ENCODE peak calls at places on chromosomes 5 and 9, in six cellular contexts. One of them, this sample, is unnamed.

GRCh38 chr9:91740713-91741112 is 209.3 kb downstream of the ROR2 start:
- DNase-seq in astrocyte of the spinal cord: peak
- DNase-seq in DND-41: no peak
- DNase-seq in AG04450: peak
- DNase-seq in transverse colon: peak
- DNase-seq in neural crest cell: no peak
- DNase-seq in this sample: no peak

GRCh38 chr5:9431496-9432258 is 114.2 kb downstream of the SEMA5A start:
- DNase-seq in astrocyte of the spinal cord: no peak
- DNase-seq in DND-41: no peak
- DNase-seq in AG04450: no peak
- DNase-seq in transverse colon: no peak
- DNase-seq in neural crest cell: no peak
- DNase-seq in this sample: no peak

GRCh38 chr9:134492721-134493470 is 148.7 kb upstream of the COL5A1 start:
- DNase-seq in astrocyte of the spinal cord: no peak
- DNase-seq in DND-41: no peak
- DNase-seq in transverse colon: no peak
- DNase-seq in AG04450: no peak
- DNase-seq in neural crest cell: no peak
- DNase-seq in this sample: no peak

GRCh38 chr5:105163547-105163946 is 1601.0 kb upstream of the NUDT12 start:
- DNase-seq in astrocyte of the spinal cord: no peak
- DNase-seq in transverse colon: no peak
- DNase-seq in AG04450: no peak
- DNase-seq in DND-41: no peak
- DNase-seq in neural crest cell: no peak
- DNase-seq in this sample: no peak

GRCh38 chr5:42423285-42424152 is at the start of gene GHR:
- DNase-seq in neural crest cell: peak
- DNase-seq in astrocyte of the spinal cord: peak
- DNase-seq in AG04450: peak
- DNase-seq in transverse colon: peak
- DNase-seq in DND-41: no peak
- DNase-seq in this sample: peak

GRCh38 chr9:112120046-112120373 is 55.1 kb downstream of the SUSD1 start:
- DNase-seq in AG04450: no peak
- DNase-seq in astrocyte of the spinal cord: no peak
- DNase-seq in neural crest cell: no peak
- DNase-seq in transverse colon: no peak
- DNase-seq in DND-41: no peak
- DNase-seq in this sample: no peak

GRCh38 chr5:140570058-140570457 is 5.4 kb downstream of the SLC35A4 start:
- DNase-seq in transverse colon: no peak
- DNase-seq in neural crest cell: no peak
- DNase-seq in DND-41: no peak
- DNase-seq in astrocyte of the spinal cord: no peak
- DNase-seq in AG04450: no peak
- DNase-seq in this sample: no peak

GRCh38 chr5:25850581-25850980 is 1187.8 kb downstream of the CDH9 start:
- DNase-seq in DND-41: no peak
- DNase-seq in neural crest cell: no peak
- DNase-seq in AG04450: no peak
- DNase-seq in astrocyte of the spinal cord: no peak
- DNase-seq in transverse colon: no peak
- DNase-seq in this sample: no peak

GRCh38 chr5:66896207-66896606 is 300.0 kb downstream of the MAST4 start:
- DNase-seq in transverse colon: no peak
- DNase-seq in AG04450: no peak
- DNase-seq in DND-41: no peak
- DNase-seq in astrocyte of the spinal cord: peak
- DNase-seq in neural crest cell: no peak
- DNase-seq in this sample: no peak

GRCh38 chr9:2613730-2614271 is 7.8 kb upstream of the VLDLR start:
- DNase-seq in astrocyte of the spinal cord: no peak
- DNase-seq in transverse colon: no peak
- DNase-seq in neural crest cell: no peak
- DNase-seq in AG04450: no peak
- DNase-seq in DND-41: no peak
- DNase-seq in this sample: peak

GRCh38 chr9:113361304-113362018 is 12.1 kb downstream of the BSPRY start:
- DNase-seq in astrocyte of the spinal cord: peak
- DNase-seq in AG04450: peak
- DNase-seq in DND-41: no peak
- DNase-seq in transverse colon: no peak
- DNase-seq in neural crest cell: no peak
- DNase-seq in this sample: no peak

GRCh38 chr5:168991311-168991710 is 309.6 kb downstream of the SLIT3 start:
- DNase-seq in AG04450: no peak
- DNase-seq in neural crest cell: no peak
- DNase-seq in DND-41: no peak
- DNase-seq in transverse colon: no peak
- DNase-seq in astrocyte of the spinal cord: no peak
- DNase-seq in this sample: no peak

GRCh38 chr9:97558701-97559101 is 57.2 kb downstream of the TMOD1 start:
- DNase-seq in AG04450: no peak
- DNase-seq in DND-41: no peak
- DNase-seq in astrocyte of the spinal cord: no peak
- DNase-seq in neural crest cell: no peak
- DNase-seq in transverse colon: no peak
- DNase-seq in this sample: no peak

GRCh38 chr9:136700959-136701664 is 11.3 kb upstream of the DIPK1B start:
- DNase-seq in transverse colon: peak
- DNase-seq in AG04450: no peak
- DNase-seq in neural crest cell: no peak
- DNase-seq in DND-41: no peak
- DNase-seq in astrocyte of the spinal cord: no peak
- DNase-seq in this sample: no peak

GRCh38 chr5:60522299-60522915 is 177.6 kb downstream of the DEPDC1B start:
- DNase-seq in DND-41: no peak
- DNase-seq in AG04450: no peak
- DNase-seq in transverse colon: no peak
- DNase-seq in astrocyte of the spinal cord: peak
- DNase-seq in neural crest cell: no peak
- DNase-seq in this sample: no peak

GRCh38 chr5:148740966-148741742 is 85.3 kb upstream of the ADRB2 start:
- DNase-seq in transverse colon: no peak
- DNase-seq in astrocyte of the spinal cord: peak
- DNase-seq in DND-41: no peak
- DNase-seq in neural crest cell: no peak
- DNase-seq in AG04450: peak
- DNase-seq in this sample: no peak

GRCh38 chr9:93064392-93065124 is 6.1 kb downstream of the SUSD3 start:
- DNase-seq in DND-41: peak
- DNase-seq in transverse colon: peak
- DNase-seq in astrocyte of the spinal cord: peak
- DNase-seq in AG04450: no peak
- DNase-seq in neural crest cell: no peak
- DNase-seq in this sample: peak

GRCh38 chr5:154145268-154145667 is 45.3 kb upstream of the GALNT10 start:
- DNase-seq in astrocyte of the spinal cord: no peak
- DNase-seq in transverse colon: no peak
- DNase-seq in neural crest cell: no peak
- DNase-seq in DND-41: no peak
- DNase-seq in AG04450: no peak
- DNase-seq in this sample: peak

GRCh38 chr9:33044677-33045282 is 19.7 kb downstream of the DNAJA1 start:
- DNase-seq in neural crest cell: no peak
- DNase-seq in transverse colon: peak
- DNase-seq in AG04450: no peak
- DNase-seq in DND-41: no peak
- DNase-seq in astrocyte of the spinal cord: peak
- DNase-seq in this sample: peak

GRCh38 chr9:9855503-9856078 is 757.2 kb downstream of the PTPRD start:
- DNase-seq in transverse colon: no peak
- DNase-seq in DND-41: no peak
- DNase-seq in neural crest cell: no peak
- DNase-seq in AG04450: no peak
- DNase-seq in astrocyte of the spinal cord: no peak
- DNase-seq in this sample: peak

DNA sequence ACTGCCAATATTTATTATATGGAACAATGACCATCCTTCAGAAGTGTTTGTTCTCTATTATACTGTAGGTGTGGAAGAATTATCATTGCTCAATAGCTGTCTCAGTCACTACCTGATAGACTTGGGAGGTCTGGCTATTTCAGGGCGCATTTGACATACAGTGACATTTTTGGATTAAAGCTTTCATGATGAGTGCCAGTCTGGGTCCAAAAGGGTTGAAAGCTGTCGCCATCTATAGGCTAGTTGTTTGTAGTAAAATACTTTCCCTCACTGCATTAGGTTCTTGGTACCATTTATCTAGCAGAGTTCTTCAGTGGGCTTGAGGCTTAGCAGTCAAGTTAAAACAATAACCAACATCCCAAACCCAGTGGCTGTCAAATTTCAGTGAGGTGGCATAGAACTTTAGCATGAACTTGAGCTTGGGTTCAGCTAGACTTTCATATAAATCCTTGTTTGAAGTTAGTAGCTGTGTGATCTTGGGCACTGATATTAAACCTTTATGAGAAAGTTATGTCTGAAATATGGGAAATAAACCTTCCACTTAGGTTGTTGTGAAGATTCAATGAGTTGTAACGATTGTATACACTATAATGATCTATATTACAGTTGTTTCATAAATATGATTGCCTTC is 110.5 kb upstream of the CDKN2B start:
- DNase-seq in AG04450: no peak
- DNase-seq in transverse colon: no peak
- DNase-seq in astrocyte of the spinal cord: peak
- DNase-seq in DND-41: peak
- DNase-seq in neural crest cell: no peak
- DNase-seq in this sample: no peak
- TF ChIP-seq CTCF in AG04450: peak
- TF ChIP-seq CTCF in transverse colon: peak
- TF ChIP-seq CTCF in astrocyte of the spinal cord: peak
- TF ChIP-seq CTCF in DND-41: peak
- TF ChIP-seq CTCF in neural crest cell: peak
- TF ChIP-seq CTCF in this sample: peak

GRCh38 chr9:37336150-37336549 is 86.3 kb upstream of the GRHPR start:
- DNase-seq in neural crest cell: no peak
- DNase-seq in transverse colon: no peak
- DNase-seq in astrocyte of the spinal cord: no peak
- DNase-seq in AG04450: no peak
- DNase-seq in DND-41: no peak
- DNase-seq in this sample: no peak

GRCh38 chr9:37335238-37335637 is 87.3 kb upstream of the GRHPR start:
- DNase-seq in neural crest cell: no peak
- DNase-seq in transverse colon: no peak
- DNase-seq in DND-41: no peak
- DNase-seq in astrocyte of the spinal cord: no peak
- DNase-seq in AG04450: no peak
- DNase-seq in this sample: no peak

GRCh38 chr9:37331871-37332270 is 90.6 kb upstream of the GRHPR start:
- DNase-seq in neural crest cell: no peak
- DNase-seq in astrocyte of the spinal cord: no peak
- DNase-seq in AG04450: no peak
- DNase-seq in transverse colon: no peak
- DNase-seq in DND-41: no peak
- DNase-seq in this sample: no peak

GRCh38 chr9:37332581-37332980 is 89.9 kb upstream of the GRHPR start:
- DNase-seq in neural crest cell: no peak
- DNase-seq in DND-41: no peak
- DNase-seq in astrocyte of the spinal cord: no peak
- DNase-seq in transverse colon: no peak
- DNase-seq in AG04450: no peak
- DNase-seq in this sample: no peak

GRCh38 chr9:37333288-37333687 is 89.2 kb upstream of the GRHPR start:
- DNase-seq in transverse colon: no peak
- DNase-seq in neural crest cell: no peak
- DNase-seq in DND-41: no peak
- DNase-seq in astrocyte of the spinal cord: no peak
- DNase-seq in AG04450: no peak
- DNase-seq in this sample: no peak
- TF ChIP-seq CTCF in transverse colon: no peak
- TF ChIP-seq CTCF in neural crest cell: peak
- TF ChIP-seq CTCF in DND-41: no peak
- TF ChIP-seq CTCF in astrocyte of the spinal cord: peak
- TF ChIP-seq CTCF in AG04450: peak
- TF ChIP-seq CTCF in this sample: peak

GRCh38 chr5:141957367-141957993 is 522 bp downstream of the PCDH12 start:
- DNase-seq in neural crest cell: no peak
- DNase-seq in AG04450: no peak
- DNase-seq in astrocyte of the spinal cord: no peak
- DNase-seq in transverse colon: no peak
- DNase-seq in DND-41: peak
- DNase-seq in this sample: no peak

GRCh38 chr5:141960018-141960417 is 2.0 kb upstream of the PCDH12 start:
- DNase-seq in transverse colon: no peak
- DNase-seq in DND-41: peak
- DNase-seq in neural crest cell: no peak
- DNase-seq in astrocyte of the spinal cord: no peak
- DNase-seq in AG04450: no peak
- DNase-seq in this sample: no peak

GRCh38 chr5:141958773-141959172 is 771 bp upstream of the PCDH12 start:
- DNase-seq in AG04450: no peak
- DNase-seq in astrocyte of the spinal cord: no peak
- DNase-seq in neural crest cell: no peak
- DNase-seq in transverse colon: no peak
- DNase-seq in DND-41: no peak
- DNase-seq in this sample: no peak

GRCh38 chr5:141960449-141961323 is 2.7 kb upstream of the PCDH12 start:
- DNase-seq in AG04450: peak
- DNase-seq in neural crest cell: peak
- DNase-seq in transverse colon: peak
- DNase-seq in astrocyte of the spinal cord: peak
- DNase-seq in DND-41: peak
- DNase-seq in this sample: peak

DNA sequence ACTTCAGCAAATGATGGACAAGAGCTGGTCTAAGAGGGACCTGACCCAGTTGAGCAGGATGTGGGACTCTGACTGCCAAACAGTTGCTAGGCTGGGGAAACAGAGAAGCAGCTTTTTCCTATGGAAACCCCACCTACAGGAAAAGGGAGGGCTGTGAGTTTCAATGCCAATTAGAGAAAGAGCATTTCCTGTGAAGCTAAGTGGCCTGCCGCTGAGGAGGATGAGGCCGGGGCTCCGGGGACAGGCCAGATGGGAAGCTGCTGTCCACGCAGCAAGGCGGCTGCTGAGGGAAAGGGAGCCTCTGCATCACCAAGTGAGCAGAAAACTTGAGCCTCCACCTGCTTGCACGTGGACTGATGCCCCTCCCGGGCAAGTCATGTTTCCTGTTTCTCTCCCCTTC is at the start of gene PCDH12:
- DNase-seq in astrocyte of the spinal cord: no peak
- DNase-seq in DND-41: peak
- DNase-seq in AG04450: no peak
- DNase-seq in neural crest cell: no peak
- DNase-seq in transverse colon: peak
- DNase-seq in this sample: no peak
- TF ChIP-seq CTCF in astrocyte of the spinal cord: no peak
- TF ChIP-seq CTCF in DND-41: no peak
- TF ChIP-seq CTCF in AG04450: no peak
- TF ChIP-seq CTCF in neural crest cell: no peak
- TF ChIP-seq CTCF in transverse colon: no peak
- TF ChIP-seq CTCF in this sample: no peak

DNA sequence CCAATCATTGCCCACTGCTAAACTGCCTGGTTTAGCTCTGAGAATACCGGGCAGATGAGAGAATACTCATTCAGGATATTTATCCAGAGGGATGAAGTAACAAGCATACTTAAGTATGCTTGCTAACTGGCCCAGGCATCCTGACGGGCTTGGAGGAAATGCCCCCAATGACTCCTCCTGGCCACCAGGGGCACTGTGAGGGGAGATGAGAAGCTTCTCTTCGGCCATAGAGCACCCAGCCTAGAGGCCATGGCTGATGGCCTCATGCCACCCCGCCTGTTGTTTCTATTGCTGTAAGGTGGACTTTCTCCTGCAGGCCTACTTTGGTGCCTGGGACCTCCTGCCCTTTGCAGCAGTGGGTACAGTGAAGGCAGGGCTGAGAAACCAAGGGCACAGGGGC is 134.5 kb upstream of the FSTL4 start:
- DNase-seq in DND-41: peak
- DNase-seq in astrocyte of the spinal cord: no peak
- DNase-seq in AG04450: no peak
- DNase-seq in neural crest cell: no peak
- DNase-seq in transverse colon: no peak
- DNase-seq in this sample: peak
- TF ChIP-seq CTCF in DND-41: peak
- TF ChIP-seq CTCF in astrocyte of the spinal cord: peak
- TF ChIP-seq CTCF in AG04450: no peak
- TF ChIP-seq CTCF in neural crest cell: peak
- TF ChIP-seq CTCF in transverse colon: no peak
- TF ChIP-seq CTCF in this sample: peak